ENCODE peak calls at places on chromosome 21, in four cellular contexts. E is astrocyte, J is fibroblast of lung, O is lower lobe of right lung. I is an unnamed sample.

GRCh38 chr21:45868086-45868485 is 113.5 kb upstream of the COL6A1 start:
- DNase-seq in E (no peak), J (no peak), O (peak), I (no peak)

GRCh38 chr21:38290809-38291208 is 34.0 kb downstream of the KCNJ15 start:
- DNase-seq in E (no peak), J (peak), O (no peak), I (no peak)

GRCh38 chr21:41726970-41727783 is 39.7 kb downstream of the RIPK4 start:
- DNase-seq in E (peak), J (peak), O (no peak), I (peak)

GRCh38 chr21:42039470-42039901 is 29.3 kb upstream of the ZBTB21 start:
- DNase-seq in E (peak), J (peak), O (peak), I (no peak)

GRCh38 chr21:31283025-31283424 is 61.0 kb downstream of the TIAM1 start:
- DNase-seq in E (peak), J (no peak), O (no peak), I (no peak)

GRCh38 chr21:42980959-42981523 is 6.7 kb downstream of the PKNOX1 start:
- DNase-seq in E (no peak), J (no peak), O (no peak), I (no peak)

GRCh38 chr21:42931560-42932235 is 6.3 kb upstream of the ERVH48-1 start:
- DNase-seq in E (no peak), J (no peak), O (no peak), I (no peak)

GRCh38 chr21:25760061-25760460 is 25.3 kb downstream of the GABPA start:
- DNase-seq in E (no peak), J (no peak), O (no peak), I (no peak)

DNA sequence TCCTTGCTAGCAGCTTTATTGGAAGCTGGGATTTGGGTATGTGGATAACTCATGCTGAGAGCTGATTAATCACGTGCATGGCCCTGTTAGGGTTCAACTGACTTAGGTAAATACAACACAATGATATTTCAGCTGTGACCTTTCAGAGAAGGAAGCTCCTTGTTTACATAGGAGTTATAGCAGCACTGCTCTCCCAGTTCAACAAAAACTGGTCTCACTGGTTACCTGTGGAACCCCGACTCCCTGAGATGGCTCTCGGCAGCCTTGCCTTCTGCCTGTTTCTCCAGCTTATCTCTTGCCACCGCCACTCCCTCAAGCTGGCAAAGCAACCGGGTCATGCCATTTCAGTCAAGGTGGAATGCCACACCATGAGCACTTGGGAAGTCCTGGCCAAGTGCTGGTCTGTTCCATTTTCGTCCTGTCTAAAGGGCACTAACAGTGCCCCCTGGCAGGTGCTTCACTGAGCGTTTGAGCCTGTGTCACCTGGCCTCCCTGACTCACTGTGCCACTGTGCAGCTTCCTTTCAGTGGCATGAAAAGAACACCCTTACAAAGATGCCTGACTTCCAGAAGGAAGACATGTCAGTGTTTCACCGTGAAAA is 31.6 kb downstream of the DOP1B start:
- DNase-seq in E (no peak), J (no peak), O (peak), I (no peak)
- TF ChIP-seq CTCF in E (no peak), J (no peak), O (no peak), I (no peak)

GRCh38 chr21:15197696-15198095 is 132.9 kb upstream of the NRIP1 start:
- DNase-seq in E (no peak), J (peak), O (no peak), I (no peak)

GRCh38 chr21:15195768-15196167 is 131.0 kb upstream of the NRIP1 start:
- DNase-seq in E (no peak), J (no peak), O (no peak), I (no peak)

GRCh38 chr21:15199414-15199813 is 134.6 kb upstream of the NRIP1 start:
- DNase-seq in E (no peak), J (no peak), O (no peak), I (no peak)

GRCh38 chr21:15203740-15204139 is 138.9 kb upstream of the NRIP1 start:
- DNase-seq in E (no peak), J (no peak), O (no peak), I (no peak)

GRCh38 chr21:15199940-15200339 is 135.1 kb upstream of the NRIP1 start:
- DNase-seq in E (no peak), J (no peak), O (no peak), I (no peak)
- H3K27ac ChIP-seq in E (no peak), J (no peak), O (no peak), I (no peak)

GRCh38 chr21:37095821-37096220 is 22.8 kb downstream of the TTC3 start:
- DNase-seq in E (no peak), J (no peak), O (no peak), I (no peak)

GRCh38 chr21:37106998-37107397 is 33.9 kb downstream of the TTC3 start:
- DNase-seq in E (no peak), J (no peak), O (no peak), I (no peak)

GRCh38 chr21:37098756-37099155 is 25.7 kb downstream of the TTC3 start:
- DNase-seq in E (no peak), J (no peak), O (no peak), I (no peak)

DNA sequence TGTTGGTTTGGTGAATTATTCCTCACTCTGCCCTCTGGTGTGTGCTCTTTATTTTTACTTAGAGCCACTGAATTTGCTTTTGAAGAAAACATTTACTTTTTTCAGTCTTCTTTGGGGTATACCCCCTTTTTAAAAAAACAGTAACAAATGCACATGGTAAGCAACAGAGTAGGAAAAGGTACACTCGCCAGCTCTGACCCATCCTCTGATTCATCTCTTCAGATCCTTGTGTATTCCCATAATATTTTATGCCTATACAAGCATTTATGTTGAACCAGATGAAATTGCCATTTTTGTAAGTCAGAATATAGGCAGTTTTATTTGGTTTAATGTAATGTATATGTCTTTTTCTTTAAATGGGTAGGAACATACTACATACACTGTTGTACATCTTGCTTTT is 28.3 kb downstream of the TTC3 start:
- DNase-seq in E (no peak), J (peak), O (no peak), I (no peak)
- TF ChIP-seq CTCF in E (no peak), J (no peak), O (no peak), I (no peak)

DNA sequence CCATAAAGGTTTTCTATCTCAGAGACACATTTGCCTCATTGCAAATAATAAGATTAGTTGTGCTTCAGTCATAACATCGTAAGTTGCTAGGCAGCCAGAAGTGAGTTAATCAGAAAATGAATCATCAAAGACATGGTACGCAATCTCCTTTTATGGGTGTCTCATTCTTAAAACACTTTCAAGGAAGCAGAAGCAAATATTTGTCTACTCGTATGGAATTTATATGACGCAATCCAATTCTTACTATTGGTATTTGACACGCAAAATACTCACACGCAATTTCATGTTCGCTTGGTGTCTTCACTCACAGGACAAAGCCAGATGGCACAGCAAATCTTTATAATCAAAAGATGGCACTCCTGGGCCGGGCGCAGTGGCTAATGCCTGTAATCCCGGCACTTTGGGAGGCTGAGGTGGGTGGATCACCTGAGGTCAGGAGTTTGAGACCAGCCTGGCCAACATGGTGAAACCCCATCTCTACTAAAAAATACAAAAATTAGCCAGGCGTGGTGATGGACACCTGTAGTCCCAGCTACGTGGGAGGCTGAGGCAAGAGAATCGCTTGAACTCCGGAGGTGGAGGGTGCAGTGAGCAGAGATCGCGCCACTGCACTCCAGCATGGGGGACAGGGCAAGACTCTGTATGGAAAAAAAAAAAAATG is 56.4 kb downstream of the HLCS start:
- DNase-seq in E (peak), J (peak), O (no peak), I (peak)
- H3K27ac ChIP-seq in E (peak), J (peak), O (no peak), I (peak)

GRCh38 chr21:29419422-29419821 is 120.7 kb downstream of the BACH1 start:
- DNase-seq in E (no peak), J (no peak), O (no peak), I (no peak)

GRCh38 chr21:29418813-29419212 is 120.1 kb downstream of the BACH1 start:
- DNase-seq in E (no peak), J (no peak), O (no peak), I (no peak)

GRCh38 chr21:29423521-29423920 is 124.8 kb downstream of the BACH1 start:
- DNase-seq in E (no peak), J (no peak), O (no peak), I (no peak)

GRCh38 chr21:29424728-29425127 is 126.0 kb downstream of the BACH1 start:
- DNase-seq in E (no peak), J (no peak), O (no peak), I (no peak)

GRCh38 chr21:29423051-29423450 is 124.3 kb downstream of the BACH1 start:
- DNase-seq in E (no peak), J (peak), O (no peak), I (no peak)
- TF ChIP-seq CTCF in E (no peak), J (no peak), O (no peak), I (no peak)

I was measured in RWPE1.